ENCODE peak calls at places on chromosomes 12 and 14, in four cellular contexts. P is tibial artery, A is left ventricle myocardium inferior, C is GM23248. Z is an unnamed sample.

GRCh38 chr14:102591372-102591943 is 991 bp upstream of the RCOR1 start:
- DNase-seq in P (peak), A (peak), C (peak), Z (peak)

GRCh38 chr14:80770114-80770917 is 171.2 kb downstream of the CEP128 start:
- DNase-seq in P (no peak), A (no peak), C (peak), Z (no peak)

GRCh38 chr14:104970231-104971068 is 7.7 kb downstream of the AHNAK2 start:
- DNase-seq in P (peak), A (peak), C (peak), Z (peak)

GRCh38 chr12:62679569-62679968 is 212.9 kb downstream of the MON2 start:
- DNase-seq in P (no peak), A (no peak), C (no peak), Z (no peak)

GRCh38 chr14:101025131-101025530 is 121.6 kb upstream of the RTL1 start:
- DNase-seq in P (no peak), A (no peak), C (no peak), Z (no peak)

GRCh38 chr12:100733817-100734593 is 60.6 kb upstream of the ANO4 start:
- DNase-seq in P (no peak), A (no peak), C (peak), Z (no peak)

GRCh38 chr14:60946773-60947172 is 34.1 kb downstream of the TRMT5 start:
- DNase-seq in P (no peak), A (no peak), C (no peak), Z (no peak)

GRCh38 chr12:106954462-106955376 is 988 bp upstream of the TMEM263 start:
- DNase-seq in P (peak), A (peak), C (peak), Z (peak)

GRCh38 chr14:95531473-95531872 is 3.4 kb upstream of the GLRX5 start:
- DNase-seq in P (no peak), A (no peak), C (peak), Z (no peak)

GRCh38 chr14:95533391-95533821 is 1.4 kb upstream of the GLRX5 start:
- DNase-seq in P (no peak), A (no peak), C (peak), Z (no peak)

GRCh38 chr14:95527392-95528002 is 7.4 kb upstream of the GLRX5 start:
- DNase-seq in P (peak), A (no peak), C (peak), Z (no peak)

GRCh38 chr14:95529242-95529641 is 5.6 kb upstream of the GLRX5 start:
- DNase-seq in P (no peak), A (no peak), C (no peak), Z (no peak)

GRCh38 chr14:95530461-95531170 is 4.2 kb upstream of the GLRX5 start:
- DNase-seq in P (no peak), A (no peak), C (peak), Z (no peak)
- H3K4me3 ChIP-seq in P (no peak), A (no peak), C (peak), Z (no peak)

DNA sequence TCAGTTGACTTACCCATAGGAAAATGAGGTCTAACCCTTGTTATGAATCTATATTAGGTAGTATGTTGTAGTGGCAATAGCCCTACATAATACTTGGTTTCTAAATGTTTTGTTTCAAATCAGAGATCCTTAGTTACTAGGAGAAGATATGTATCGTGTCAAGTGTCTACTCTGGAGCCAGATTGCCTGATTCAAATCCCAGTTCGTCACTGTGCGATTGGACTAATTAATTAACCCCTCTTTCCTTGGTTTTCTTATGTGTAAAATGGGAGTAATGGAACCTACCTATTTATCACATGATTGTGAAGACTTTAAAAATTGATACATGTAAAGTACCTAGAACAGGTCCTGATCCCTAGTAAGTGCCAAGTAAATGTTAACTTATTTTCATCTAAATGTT is 1.4 kb downstream of the LETMD1 start:
- DNase-seq in P (no peak), A (no peak), C (no peak), Z (no peak)
- H3K4me3 ChIP-seq in P (peak), A (peak), C (peak), Z (peak)

GRCh38 chr12:51860986-51861385 is 12.5 kb upstream of the FIGNL2 start:
- DNase-seq in P (no peak), A (no peak), C (no peak), Z (no peak)

GRCh38 chr12:51850933-51851244 is 2.4 kb upstream of the FIGNL2 start:
- DNase-seq in P (no peak), A (no peak), C (no peak), Z (no peak)

GRCh38 chr12:51851408-51852097 is 3.0 kb upstream of the FIGNL2 start:
- DNase-seq in P (peak), A (peak), C (no peak), Z (no peak)

GRCh38 chr12:51852404-51853137 is 4.1 kb upstream of the FIGNL2 start:
- DNase-seq in P (no peak), A (no peak), C (peak), Z (no peak)

DNA sequence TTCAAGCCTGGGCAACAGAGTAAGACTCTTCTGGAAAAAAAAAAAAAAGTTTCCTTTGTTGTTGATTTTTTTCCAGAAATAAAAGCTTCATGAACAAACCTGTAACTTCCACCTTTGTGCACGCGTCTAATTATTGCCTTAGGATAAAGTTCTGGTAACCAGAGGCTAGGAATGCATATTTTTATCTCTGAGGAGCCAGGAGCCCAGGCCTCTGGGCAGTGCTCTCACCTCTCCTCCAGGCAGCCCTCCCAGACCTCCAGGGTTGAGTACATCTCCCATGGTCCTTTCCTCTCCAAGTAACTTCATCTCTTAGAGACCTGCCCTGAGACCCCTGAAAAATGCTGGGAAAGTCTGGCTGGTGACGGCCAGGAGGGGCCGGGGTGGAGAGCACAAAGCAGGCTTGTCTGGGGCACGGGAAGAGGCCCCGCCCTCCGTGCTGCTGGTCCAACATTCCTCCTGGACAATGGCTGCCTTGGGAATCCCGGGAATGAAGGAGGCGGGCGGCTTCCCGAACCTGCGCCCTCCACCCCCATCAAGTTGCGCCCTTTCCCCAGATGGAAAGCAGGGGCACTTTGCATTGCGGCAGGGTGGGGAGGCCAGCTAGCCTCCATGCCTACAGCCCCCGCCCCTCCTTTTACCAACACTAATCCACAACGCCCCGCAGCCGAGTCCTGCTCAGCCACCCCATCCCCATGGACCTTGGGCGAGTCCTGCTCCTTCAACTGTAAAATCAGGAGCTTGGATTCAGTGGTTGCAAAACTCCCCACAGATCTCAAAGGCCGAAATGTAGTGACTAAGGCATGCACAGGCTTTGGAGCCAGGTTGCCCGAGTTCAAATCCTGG is 7.3 kb upstream of the FIGNL2 start:
- DNase-seq in P (no peak), A (peak), C (peak), Z (peak)
- H3K4me3 ChIP-seq in P (no peak), A (peak), C (peak), Z (no peak)

DNA sequence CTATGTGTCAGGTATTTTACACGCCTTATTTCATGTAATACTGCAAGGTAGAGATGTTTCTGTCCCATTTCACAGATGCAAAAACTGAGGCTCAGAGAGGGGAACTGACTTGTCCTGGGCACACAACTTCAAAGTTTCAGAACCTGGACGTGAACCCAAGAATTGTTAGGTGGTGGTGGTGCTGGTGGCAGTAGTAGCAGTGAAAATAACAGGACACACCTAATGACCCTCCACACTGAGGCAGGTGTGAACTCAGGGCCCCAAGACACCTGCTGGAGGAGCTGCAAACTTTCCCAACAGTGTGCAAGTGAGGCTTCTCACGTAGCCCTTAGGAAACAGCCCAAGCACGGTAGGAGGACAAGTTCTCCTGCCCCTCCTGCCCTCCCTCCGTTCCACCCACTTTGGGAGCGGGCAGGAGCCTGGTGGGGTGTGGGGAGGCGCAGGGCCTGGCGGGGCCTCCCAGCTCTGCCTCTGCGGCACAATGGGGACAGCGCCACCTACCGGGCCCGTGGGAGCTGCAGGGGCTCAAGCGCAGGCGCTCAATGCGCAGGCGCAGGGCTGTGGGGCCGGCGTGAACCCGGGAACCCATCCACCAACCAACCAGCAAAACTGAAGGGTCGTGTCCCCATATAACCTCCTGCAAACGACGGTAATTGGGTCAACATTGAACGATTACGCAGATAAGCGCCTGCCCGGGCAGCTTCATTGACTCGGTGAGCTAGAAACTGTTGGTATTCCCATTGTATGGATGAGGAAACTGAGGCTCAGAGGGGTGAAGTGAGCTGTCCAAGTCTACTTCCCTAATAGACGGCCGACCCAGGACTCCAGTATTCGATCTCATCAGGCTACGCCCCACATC is 12.0 kb upstream of the TRPV4 start:
- DNase-seq in P (peak), A (peak), C (peak), Z (peak)
- H3K4me3 ChIP-seq in P (peak), A (peak), C (peak), Z (no peak)

GRCh38 chr14:50985124-50985815 is 41.0 kb upstream of the PYGL start:
- DNase-seq in P (no peak), A (no peak), C (peak), Z (no peak)
- H3K4me3 ChIP-seq in P (no peak), A (no peak), C (no peak), Z (no peak)

DNA sequence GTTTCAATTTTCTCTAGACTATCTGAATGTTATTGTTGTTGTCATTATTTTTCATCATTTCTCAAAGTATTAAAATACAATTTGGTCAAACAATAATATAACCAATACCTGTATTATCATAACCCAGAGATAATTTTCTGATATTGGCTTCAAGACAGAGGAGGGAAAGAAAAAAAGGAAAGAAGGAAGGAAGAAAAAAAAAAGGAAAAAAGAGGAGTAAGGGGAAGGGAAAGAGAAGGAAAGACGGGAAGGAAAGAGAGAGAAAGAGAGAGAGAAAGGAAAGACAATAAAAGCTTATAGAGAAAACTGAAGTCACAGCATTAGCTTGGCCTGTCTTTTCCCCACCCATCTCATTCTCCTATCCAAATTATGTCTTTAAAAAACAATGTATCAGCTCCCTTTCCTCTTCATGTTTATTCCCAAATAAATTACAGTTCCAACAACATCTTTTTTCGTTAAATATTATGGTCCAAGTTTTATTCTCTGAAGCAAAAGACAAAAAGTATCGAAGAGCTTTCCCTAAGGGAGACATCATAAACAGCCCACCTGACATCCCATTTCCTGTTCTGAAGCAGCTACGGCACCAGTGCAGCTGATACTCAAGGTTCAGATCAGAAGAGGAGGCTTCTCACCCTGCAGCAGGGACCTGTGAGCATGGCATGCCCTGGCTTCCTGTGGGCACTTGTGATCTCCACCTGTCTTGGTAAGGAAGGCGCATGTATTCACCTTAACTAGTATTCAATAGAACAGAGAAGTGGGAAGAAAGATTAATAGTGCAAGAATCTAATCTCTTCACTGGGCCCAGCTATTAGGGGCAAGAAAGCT is 308.3 kb downstream of the DAD1 start:
- DNase-seq in P (no peak), A (no peak), C (no peak), Z (no peak)
- H3K4me3 ChIP-seq in P (no peak), A (no peak), C (no peak), Z (no peak)

GRCh38 chr12:120950807-120951206 is 27.5 kb upstream of the HNF1A start:
- DNase-seq in P (no peak), A (no peak), C (no peak), Z (no peak)

GRCh38 chr12:120956579-120957360 is 21.6 kb upstream of the HNF1A start:
- DNase-seq in P (no peak), A (no peak), C (no peak), Z (no peak)

GRCh38 chr12:120959111-120959878 is 19.0 kb upstream of the HNF1A start:
- DNase-seq in P (no peak), A (no peak), C (no peak), Z (no peak)

GRCh38 chr12:120960657-120961056 is 17.7 kb upstream of the HNF1A start:
- DNase-seq in P (no peak), A (no peak), C (no peak), Z (no peak)

GRCh38 chr12:120955232-120955631 is 23.1 kb upstream of the HNF1A start:
- DNase-seq in P (no peak), A (no peak), C (no peak), Z (no peak)
- H3K4me3 ChIP-seq in P (no peak), A (no peak), C (no peak), Z (no peak)

DNA sequence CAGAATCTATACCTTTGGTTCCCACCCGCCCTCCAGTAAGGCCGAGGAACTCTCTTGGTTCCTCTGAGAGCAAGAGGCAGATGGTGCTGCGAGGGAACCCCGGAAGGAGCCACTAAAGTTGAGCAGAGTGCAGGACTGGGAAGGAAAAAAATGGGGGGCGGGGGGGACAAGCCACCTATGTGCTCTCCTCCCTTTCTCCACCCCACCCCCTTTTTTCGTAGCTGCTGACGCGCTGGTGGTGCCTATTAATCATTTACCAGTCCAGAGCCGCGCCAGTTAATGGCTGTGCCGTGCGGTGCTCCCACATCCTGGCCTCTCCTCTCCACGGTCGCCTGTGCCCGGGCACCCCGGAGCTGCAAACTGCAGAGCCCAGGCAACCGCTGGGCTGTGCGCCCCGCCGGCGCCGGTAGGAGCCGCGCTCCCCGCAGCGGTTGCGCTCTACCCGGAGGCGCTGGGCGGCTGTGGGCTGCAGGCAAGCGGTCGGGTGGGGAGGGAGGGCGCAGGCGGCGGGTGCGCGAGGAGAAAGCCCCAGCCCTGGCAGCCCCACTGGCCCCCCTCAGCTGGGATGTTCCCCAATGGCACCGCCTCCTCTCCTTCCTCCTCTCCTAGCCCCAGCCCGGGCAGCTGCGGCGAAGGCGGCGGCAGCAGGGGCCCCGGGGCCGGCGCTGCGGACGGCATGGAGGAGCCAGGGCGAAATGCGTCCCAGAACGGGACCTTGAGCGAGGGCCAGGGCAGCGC is 1.3 kb downstream of the SSTR1 start:
- DNase-seq in P (peak), A (peak), C (peak), Z (peak)
- H3K4me3 ChIP-seq in P (peak), A (peak), C (peak), Z (peak)